ENCODE peak calls at places on chromosomes 11 and 22, in five cellular contexts. W is suprapubic skin, Z is ovary, M is GM12878, C is A549. Q is an unnamed sample. For H3K4me1, the result is how much of the 10 kb centered on the place peaks cover.

GRCh38 chr11:1924121-1924520 is 4.6 kb downstream of the TNNT3 start:
- DNase-seq in W (peak), M (no peak), C (no peak), Z (peak), Q (no peak)

GRCh38 chr11:109789911-109790310 is 303.3 kb upstream of the ZC3H12C start:
- DNase-seq in Z (no peak), C (no peak), M (no peak), W (no peak), Q (no peak)

GRCh38 chr11:126879516-126879915 is 121.1 kb downstream of the KIRREL3 start:
- DNase-seq in M (no peak), Z (no peak), W (no peak), C (no peak), Q (no peak)

GRCh38 chr11:125929445-125930075 is 16.3 kb upstream of the VSIG10L2 start:
- DNase-seq in M (no peak), Z (no peak), W (peak), C (no peak), Q (no peak)

GRCh38 chr11:44113572-44113971 is 18.1 kb downstream of the EXT2 start:
- DNase-seq in C (no peak), Z (no peak), M (no peak), W (no peak), Q (no peak)

GRCh38 chr22:30260276-30260675 is 6.4 kb downstream of the OSM start:
- DNase-seq in Z (no peak), C (no peak), W (no peak), M (no peak), Q (no peak)

GRCh38 chr11:12702999-12703453 is 28.8 kb downstream of the TEAD1 start:
- DNase-seq in M (no peak), W (no peak), Z (no peak), C (no peak), Q (no peak)

GRCh38 chr22:43554694-43555365 is 143.0 kb downstream of the MPPED1 start:
- DNase-seq in M (no peak), W (no peak), Z (no peak), C (no peak), Q (peak)

GRCh38 chr22:22818861-22819855 is 68.5 kb upstream of the IGLL5 start:
- DNase-seq in Z (no peak), W (no peak), C (no peak), M (peak), Q (no peak)

GRCh38 chr11:108571001-108571400 is 22.6 kb downstream of the EXPH5 start:
- DNase-seq in C (no peak), Z (no peak), M (no peak), W (no peak), Q (no peak)

GRCh38 chr11:122711831-122712378 is 56.4 kb downstream of the UBASH3B start:
- DNase-seq in C (no peak), M (no peak), W (no peak), Z (no peak), Q (peak)

GRCh38 chr11:93622043-93622442 is 39.4 kb upstream of the CEP295 start:
- DNase-seq in W (no peak), M (no peak), Z (no peak), C (peak), Q (no peak)

GRCh38 chr22:41446057-41446501 is 522 bp downstream of the TOB2 start:
- DNase-seq in Z (peak), W (no peak), C (no peak), M (no peak), Q (peak)

GRCh38 chr11:101241160-101241795 is 111.7 kb upstream of the PGR start:
- DNase-seq in C (no peak), Z (no peak), W (no peak), M (no peak), Q (no peak)

GRCh38 chr11:19676508-19677379 is 35.9 kb upstream of the NAV2 start:
- DNase-seq in M (no peak), W (no peak), Z (no peak), C (no peak), Q (peak)

GRCh38 chr11:128095459-128096096 is 491.8 kb downstream of the ETS1 start:
- DNase-seq in M (no peak), Z (no peak), W (no peak), C (peak), Q (no peak)

GRCh38 chr11:6681949-6682348 is 1.2 kb downstream of the MRPL17 start:
- DNase-seq in Z (no peak), W (no peak), C (no peak), M (no peak), Q (no peak)

GRCh38 chr11:76843916-76844315 is 16.8 kb upstream of the ACER3 start:
- DNase-seq in Z (no peak), W (no peak), M (no peak), C (peak), Q (no peak)

GRCh38 chr22:42610211-42610610 is 4.5 kb downstream of the POLDIP3 start:
- DNase-seq in Z (peak), W (no peak), M (no peak), C (no peak), Q (no peak)

GRCh38 chr11:46826310-46827044 is 19.6 kb downstream of the CKAP5 start:
- DNase-seq in W (peak), Z (peak), M (no peak), C (peak), Q (peak)

GRCh38 chr22:22168190-22168940 is 76.2 kb upstream of the VPREB1 start:
- DNase-seq in Z (no peak), W (no peak), C (peak), M (peak), Q (no peak)

GRCh38 chr11:111305871-111306270 is 7.5 kb downstream of the POU2AF3 start:
- DNase-seq in W (no peak), C (no peak), M (no peak), Z (no peak), Q (no peak)

GRCh38 chr11:62142921-62143320 is 19.1 kb downstream of the INCENP start:
- DNase-seq in Z (no peak), C (no peak), M (no peak), W (peak), Q (no peak)

GRCh38 chr11:107957109-107957588 is 28.9 kb downstream of the RAB39A start:
- DNase-seq in C (no peak), Z (no peak), M (peak), W (peak), Q (no peak)

GRCh38 chr11:47189100-47189834 is 3.0 kb upstream of the PACSIN3 start:
- DNase-seq in M (no peak), W (no peak), C (peak), Z (no peak), Q (no peak)

GRCh38 chr22:23408321-23408720 is 171.8 kb downstream of the IGLL1 start:
- DNase-seq in M (no peak), W (no peak), C (no peak), Z (no peak), Q (no peak)

GRCh38 chr11:33039274-33040126 is at the start of gene TCP11L1:
- DNase-seq in Z (peak), M (peak), C (peak), W (peak), Q (peak)

GRCh38 chr11:69055598-69056516 is 7.1 kb downstream of the TPCN2 start:
- DNase-seq in C (no peak), W (no peak), Z (no peak), M (peak), Q (peak)

GRCh38 chr22:44396727-44397722 is 84.3 kb upstream of the SHISAL1 start:
- DNase-seq in M (no peak), Z (no peak), W (peak), C (no peak), Q (no peak)

GRCh38 chr11:35418847-35419712 is at the start of gene SLC1A2:
- DNase-seq in C (peak), Z (no peak), W (no peak), M (no peak), Q (no peak)

GRCh38 chr11:67345949-67346819 is 7.2 kb downstream of the POLD4 start:
- DNase-seq in C (peak), W (no peak), Z (no peak), M (peak), Q (no peak)

GRCh38 chr11:17986007-17986710 is 26.7 kb downstream of the SERGEF start:
- DNase-seq in M (no peak), W (no peak), Z (peak), C (no peak), Q (no peak)

GRCh38 chr11:1832181-1832988 is 2.4 kb upstream of the SYT8 start:
- DNase-seq in C (peak), W (peak), Z (peak), M (no peak), Q (no peak)

DNA sequence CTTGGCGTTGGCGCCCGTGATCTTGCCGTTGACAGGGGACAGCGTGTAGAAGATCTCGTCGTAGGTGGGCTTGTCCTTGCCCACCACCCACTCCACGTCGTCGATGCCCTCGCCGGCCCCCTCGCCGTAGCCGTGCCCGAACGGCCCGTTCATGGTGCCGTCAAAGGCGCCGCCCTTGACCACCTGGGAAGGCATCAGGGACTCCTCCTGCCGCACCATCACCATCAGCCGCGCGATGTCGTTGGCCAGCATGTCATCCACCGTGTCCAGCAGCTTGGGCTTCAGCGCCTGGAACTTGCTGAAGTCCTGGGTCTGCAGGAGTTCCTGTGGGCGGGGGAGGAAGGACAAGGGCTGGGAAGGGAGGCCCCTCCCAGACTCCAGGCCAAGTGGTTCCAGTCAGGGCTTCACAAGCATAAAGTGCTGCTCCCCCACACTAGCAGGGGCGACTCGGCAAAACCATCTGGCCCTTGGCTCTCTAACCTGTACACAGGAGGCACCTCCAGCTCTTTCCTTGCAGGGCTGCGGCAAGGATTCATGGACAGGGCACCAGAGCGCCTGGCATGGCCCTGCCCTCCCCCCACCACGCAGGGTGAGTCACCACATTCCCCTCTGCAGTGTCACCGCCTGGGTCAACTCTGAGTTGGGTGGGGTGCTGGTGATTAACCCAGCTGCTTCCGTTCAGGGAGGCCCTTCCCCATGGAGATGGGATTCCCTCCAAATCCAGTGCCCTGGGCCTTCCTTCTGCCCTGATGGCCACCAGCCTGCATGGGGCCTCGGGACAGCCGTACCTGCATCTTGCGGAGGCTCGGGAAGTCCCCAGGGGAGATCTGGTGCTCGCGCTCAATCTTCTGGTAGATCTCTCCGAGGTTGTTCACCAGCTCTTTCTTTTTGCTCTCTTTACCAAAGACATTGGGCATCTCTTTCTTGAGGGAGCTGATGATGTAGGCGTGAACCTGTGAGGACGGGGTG is 10.4 kb upstream of the CDC42BPG start:
- DNase-seq in Z (peak), M (no peak), C (peak), W (peak), Q (peak)
- H3K4me1 ChIP-seq in Z (under half), M (half or more), C (half or more), W (half or more), Q (half or more)

DNA sequence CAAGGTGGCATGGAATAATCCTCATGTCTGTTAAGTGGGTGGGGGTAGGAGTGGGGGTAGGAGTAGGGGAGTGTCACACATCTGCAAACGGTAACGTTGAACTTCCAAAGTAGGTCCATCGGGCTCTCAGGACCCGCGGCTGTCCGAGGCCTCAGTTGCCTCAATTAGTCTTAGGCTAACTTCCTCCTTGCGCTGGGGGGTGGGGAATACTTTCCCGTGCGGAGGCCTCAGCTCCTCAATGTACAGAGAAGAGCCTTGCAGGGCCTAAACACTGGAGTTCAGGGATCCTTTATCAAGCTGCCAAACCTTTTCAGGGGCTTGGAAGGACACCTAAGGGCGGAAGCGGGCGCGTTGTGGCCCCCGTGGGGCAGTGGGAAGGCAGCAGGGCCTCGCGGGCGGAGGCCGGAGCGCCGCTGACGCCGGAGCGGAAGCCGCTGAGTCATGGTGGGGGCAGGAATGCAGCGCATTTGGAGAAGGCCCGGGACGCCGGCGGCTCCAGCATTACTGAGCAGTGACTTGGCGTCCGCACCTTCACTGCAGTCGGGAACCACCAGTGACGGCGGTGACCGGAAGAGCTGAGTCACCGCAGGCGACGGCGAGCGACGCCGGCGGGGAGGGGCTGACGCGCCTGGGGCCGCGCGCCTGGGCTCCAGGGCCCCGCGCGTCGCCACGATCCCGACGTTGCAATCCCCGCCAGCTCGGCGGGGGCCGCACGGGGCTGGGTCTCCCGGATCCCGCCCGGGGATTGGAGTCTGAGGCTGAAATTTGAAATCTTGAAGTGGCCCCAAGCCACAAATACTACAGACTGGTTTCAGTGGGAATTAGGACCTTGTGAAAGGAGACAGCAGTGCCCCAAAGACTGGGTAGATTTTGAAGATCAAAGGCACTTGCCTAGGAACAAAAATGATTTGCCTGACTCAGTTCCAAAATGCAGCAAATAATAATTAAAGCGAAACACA is 20.2 kb upstream of the IPO7 start:
- DNase-seq in C (peak), M (peak), W (peak), Z (peak), Q (peak)
- TF ChIP-seq CTCF in C (no peak), M (no peak), W (no peak), Z (no peak), Q (no peak)

GRCh38 chr11:45489281-45489906 is 176.0 kb downstream of the CHST1 start:
- DNase-seq in W (no peak), M (no peak), Z (no peak), C (no peak), Q (peak)
- TF ChIP-seq EP300 in W (no peak), M (no peak), Z (no peak), C (no peak), Q (no peak)

DNA sequence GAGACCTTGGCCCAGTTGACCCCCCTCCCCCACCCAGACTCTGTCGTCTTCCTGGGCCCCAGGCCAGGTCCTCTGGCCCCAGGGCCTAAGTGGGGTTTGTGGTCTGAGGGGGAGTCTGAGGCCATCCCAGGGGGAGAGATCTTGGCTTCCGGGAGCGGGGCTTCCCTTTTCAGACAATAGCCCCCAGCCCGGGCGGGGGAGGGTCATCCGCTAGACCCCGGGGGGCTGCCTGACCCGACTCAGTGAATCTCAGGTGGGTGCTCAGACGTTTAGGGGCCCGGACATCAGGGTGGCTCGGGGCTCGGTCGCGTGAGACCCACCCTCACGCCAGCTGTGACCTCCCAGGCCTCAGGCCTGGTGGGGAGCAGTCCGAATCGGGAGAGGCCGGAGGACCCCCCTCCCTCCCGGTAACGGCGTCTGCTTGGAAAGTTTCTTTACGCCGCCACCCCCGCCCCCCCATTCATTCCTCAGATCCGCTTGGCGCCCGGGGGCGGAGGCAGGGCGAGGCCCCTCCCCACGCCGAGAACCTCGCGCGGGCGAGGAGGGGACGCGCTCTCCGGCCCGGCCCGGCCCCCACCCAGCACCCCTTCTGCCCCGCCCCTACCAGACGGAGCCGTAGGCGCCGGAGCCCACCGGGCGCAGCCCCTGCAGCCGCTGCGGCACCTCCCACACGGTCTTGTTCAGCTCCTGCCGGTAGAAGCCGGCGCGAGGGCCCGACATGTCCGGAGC is 443 bp downstream of the MAPK11 start:
- DNase-seq in M (no peak), Z (peak), C (no peak), W (no peak), Q (no peak)
- H3K4me1 ChIP-seq in M (under half), Z (under half), C (under half), W (half or more), Q (under half)

Q was measured in sigmoid colon.